ENCODE peak calls at places on chromosome 3, in seven cellular contexts. One of them, this sample, is unnamed.

GRCh38 chr3:24288538-24289236 is 206.0 kb downstream of the THRB start:
- DNase-seq in uterus: peak; percentile 43
- DNase-seq in foreskin melanocyte: no peak
- DNase-seq in kidney tubule cell: no peak
- DNase-seq in EL: no peak
- DNase-seq in NCI-H1092: no peak
- DNase-seq in HT1080: no peak
- DNase-seq in this sample: no peak

GRCh38 chr3:52827441-52827840 is 3.0 kb downstream of the ITIH4 start:
- DNase-seq in uterus: no peak
- DNase-seq in foreskin melanocyte: no peak
- DNase-seq in kidney tubule cell: peak; percentile 84
- DNase-seq in EL: peak; percentile 50
- DNase-seq in NCI-H1092: no peak
- DNase-seq in HT1080: peak; percentile 60
- DNase-seq in this sample: no peak

GRCh38 chr3:38151667-38152265 is 13.3 kb downstream of the MYD88 start:
- DNase-seq in uterus: no peak
- DNase-seq in foreskin melanocyte: no peak
- DNase-seq in kidney tubule cell: peak; percentile 90
- DNase-seq in EL: no peak
- DNase-seq in NCI-H1092: no peak
- DNase-seq in HT1080: peak; percentile 71
- DNase-seq in this sample: no peak

GRCh38 chr3:187957209-187957981 is 196.6 kb upstream of the LPP start:
- DNase-seq in uterus: no peak
- DNase-seq in foreskin melanocyte: no peak
- DNase-seq in kidney tubule cell: no peak
- DNase-seq in EL: no peak
- DNase-seq in NCI-H1092: no peak
- DNase-seq in HT1080: no peak
- DNase-seq in this sample: no peak

GRCh38 chr3:155766206-155766605 is 21.3 kb upstream of the PLCH1 start:
- DNase-seq in uterus: no peak
- DNase-seq in foreskin melanocyte: no peak
- DNase-seq in kidney tubule cell: peak; percentile 47
- DNase-seq in EL: no peak
- DNase-seq in NCI-H1092: no peak
- DNase-seq in HT1080: peak; percentile 60
- DNase-seq in this sample: no peak

GRCh38 chr3:81643721-81644120 is 117.7 kb downstream of the GBE1 start:
- DNase-seq in uterus: no peak
- DNase-seq in foreskin melanocyte: peak; percentile 8
- DNase-seq in kidney tubule cell: peak; percentile 14
- DNase-seq in EL: peak; percentile 24
- DNase-seq in NCI-H1092: peak; percentile 1
- DNase-seq in HT1080: peak; percentile 30
- DNase-seq in this sample: no peak

GRCh38 chr3:9045399-9045798 is 82.1 kb upstream of the RAD18 start:
- DNase-seq in uterus: no peak
- DNase-seq in foreskin melanocyte: no peak
- DNase-seq in kidney tubule cell: no peak
- DNase-seq in EL: no peak
- DNase-seq in NCI-H1092: no peak
- DNase-seq in HT1080: no peak
- DNase-seq in this sample: no peak

GRCh38 chr3:83633758-83634157 is 1325.0 kb upstream of the CADM2 start:
- DNase-seq in uterus: no peak
- DNase-seq in foreskin melanocyte: no peak
- DNase-seq in kidney tubule cell: no peak
- DNase-seq in EL: no peak
- DNase-seq in NCI-H1092: no peak
- DNase-seq in HT1080: no peak
- DNase-seq in this sample: no peak

GRCh38 chr3:97882975-97883598 is 61.3 kb downstream of the CRYBG3 start:
- DNase-seq in uterus: no peak
- DNase-seq in foreskin melanocyte: no peak
- DNase-seq in kidney tubule cell: peak; percentile 72
- DNase-seq in EL: peak; percentile 54
- DNase-seq in NCI-H1092: no peak
- DNase-seq in HT1080: peak; percentile 67
- DNase-seq in this sample: peak; percentile 45

GRCh38 chr3:129461022-129461421 is 21.0 kb downstream of the IFT122 start:
- DNase-seq in uterus: no peak
- DNase-seq in foreskin melanocyte: peak; percentile 94
- DNase-seq in kidney tubule cell: no peak
- DNase-seq in EL: peak; percentile 65
- DNase-seq in NCI-H1092: no peak
- DNase-seq in HT1080: peak; percentile 81
- DNase-seq in this sample: no peak

GRCh38 chr3:168455814-168456213 is 360.1 kb upstream of the GOLIM4 start:
- DNase-seq in uterus: no peak
- DNase-seq in foreskin melanocyte: no peak
- DNase-seq in kidney tubule cell: no peak
- DNase-seq in EL: no peak
- DNase-seq in NCI-H1092: no peak
- DNase-seq in HT1080: no peak
- DNase-seq in this sample: no peak

GRCh38 chr3:13318626-13319470 is 101.3 kb downstream of the NUP210 start:
- DNase-seq in uterus: no peak
- DNase-seq in foreskin melanocyte: no peak
- DNase-seq in kidney tubule cell: no peak
- DNase-seq in EL: no peak
- DNase-seq in NCI-H1092: no peak
- DNase-seq in HT1080: no peak
- DNase-seq in this sample: no peak

GRCh38 chr3:133937756-133938601 is 42.3 kb upstream of the RAB6B start:
- DNase-seq in uterus: no peak
- DNase-seq in foreskin melanocyte: no peak
- DNase-seq in kidney tubule cell: no peak
- DNase-seq in EL: no peak
- DNase-seq in NCI-H1092: no peak
- DNase-seq in HT1080: no peak
- DNase-seq in this sample: no peak

GRCh38 chr3:10164546-10165393 is at the start of gene IRAK2:
- DNase-seq in uterus: peak; percentile 71
- DNase-seq in foreskin melanocyte: no peak
- DNase-seq in kidney tubule cell: peak; percentile 67
- DNase-seq in EL: peak; percentile 70
- DNase-seq in NCI-H1092: no peak
- DNase-seq in HT1080: peak; percentile 47
- DNase-seq in this sample: peak; percentile 49

GRCh38 chr3:160695906-160696305 is 18.9 kb downstream of the ARL14 start:
- DNase-seq in uterus: no peak
- DNase-seq in foreskin melanocyte: peak; percentile 40
- DNase-seq in kidney tubule cell: no peak
- DNase-seq in EL: peak; percentile 69
- DNase-seq in NCI-H1092: no peak
- DNase-seq in HT1080: no peak
- DNase-seq in this sample: no peak

GRCh38 chr3:191238321-191238817 is 39.3 kb downstream of the OSTN start:
- DNase-seq in uterus: no peak
- DNase-seq in foreskin melanocyte: no peak
- DNase-seq in kidney tubule cell: no peak
- DNase-seq in EL: peak; percentile 76
- DNase-seq in NCI-H1092: no peak
- DNase-seq in HT1080: peak; percentile 56
- DNase-seq in this sample: no peak

GRCh38 chr3:80696280-80696679 is 928.5 kb upstream of the ROBO1 start:
- DNase-seq in uterus: no peak
- DNase-seq in foreskin melanocyte: no peak
- DNase-seq in kidney tubule cell: peak; percentile 81
- DNase-seq in EL: no peak
- DNase-seq in NCI-H1092: no peak
- DNase-seq in HT1080: no peak
- DNase-seq in this sample: no peak

GRCh38 chr3:76308541-76308940 is 523.2 kb upstream of the ZNF717 start:
- DNase-seq in uterus: no peak
- DNase-seq in foreskin melanocyte: no peak
- DNase-seq in kidney tubule cell: no peak
- DNase-seq in EL: no peak
- DNase-seq in NCI-H1092: no peak
- DNase-seq in HT1080: no peak
- DNase-seq in this sample: no peak

GRCh38 chr3:185164428-185165217 is 11.8 kb upstream of the C3orf70 start:
- DNase-seq in uterus: no peak
- DNase-seq in foreskin melanocyte: no peak
- DNase-seq in kidney tubule cell: no peak
- DNase-seq in EL: no peak
- DNase-seq in NCI-H1092: no peak
- DNase-seq in HT1080: no peak
- DNase-seq in this sample: no peak

GRCh38 chr3:127800508-127800907 is 21.8 kb downstream of the MGLL start:
- DNase-seq in uterus: no peak
- DNase-seq in foreskin melanocyte: no peak
- DNase-seq in kidney tubule cell: peak; percentile 74
- DNase-seq in EL: peak; percentile 55
- DNase-seq in NCI-H1092: no peak
- DNase-seq in HT1080: peak; percentile 92
- DNase-seq in this sample: no peak

GRCh38 chr3:195087321-195087720 is 183.6 kb downstream of the XXYLT1 start:
- DNase-seq in uterus: no peak
- DNase-seq in foreskin melanocyte: no peak
- DNase-seq in kidney tubule cell: no peak
- DNase-seq in EL: no peak
- DNase-seq in NCI-H1092: no peak
- DNase-seq in HT1080: no peak
- DNase-seq in this sample: no peak

GRCh38 chr3:70149714-70150113 is 150.2 kb downstream of the SAMMSON start:
- DNase-seq in uterus: no peak
- DNase-seq in foreskin melanocyte: no peak
- DNase-seq in kidney tubule cell: no peak
- DNase-seq in EL: no peak
- DNase-seq in NCI-H1092: no peak
- DNase-seq in HT1080: no peak
- DNase-seq in this sample: no peak

GRCh38 chr3:128190501-128190900 is 37.2 kb downstream of the EEFSEC start:
- DNase-seq in uterus: no peak
- DNase-seq in foreskin melanocyte: no peak
- DNase-seq in kidney tubule cell: peak; percentile 60
- DNase-seq in EL: peak; percentile 6
- DNase-seq in NCI-H1092: no peak
- DNase-seq in HT1080: peak; percentile 44
- DNase-seq in this sample: no peak

GRCh38 chr3:44862221-44862637 is 517 bp downstream of the TMEM42 start:
- DNase-seq in uterus: no peak
- DNase-seq in foreskin melanocyte: peak; percentile 11
- DNase-seq in kidney tubule cell: peak; percentile 40
- DNase-seq in EL: no peak
- DNase-seq in NCI-H1092: no peak
- DNase-seq in HT1080: no peak
- DNase-seq in this sample: peak; percentile 17

GRCh38 chr3:101976473-101976872 is 127.2 kb downstream of the NFKBIZ start:
- DNase-seq in uterus: no peak
- DNase-seq in foreskin melanocyte: peak; percentile 24
- DNase-seq in kidney tubule cell: no peak
- DNase-seq in EL: peak; percentile 8
- DNase-seq in NCI-H1092: no peak
- DNase-seq in HT1080: no peak
- DNase-seq in this sample: no peak

GRCh38 chr3:152413244-152413643 is 144.5 kb downstream of the MBNL1 start:
- DNase-seq in uterus: no peak
- DNase-seq in foreskin melanocyte: no peak
- DNase-seq in kidney tubule cell: no peak
- DNase-seq in EL: no peak
- DNase-seq in NCI-H1092: no peak
- DNase-seq in HT1080: no peak
- DNase-seq in this sample: no peak

GRCh38 chr3:112456147-112456546 is 43.1 kb downstream of the BTLA start:
- DNase-seq in uterus: no peak
- DNase-seq in foreskin melanocyte: no peak
- DNase-seq in kidney tubule cell: no peak
- DNase-seq in EL: no peak
- DNase-seq in NCI-H1092: no peak
- DNase-seq in HT1080: no peak
- DNase-seq in this sample: no peak

GRCh38 chr3:43512749-43513404 is 108.9 kb downstream of the ANO10 start:
- DNase-seq in uterus: no peak
- DNase-seq in foreskin melanocyte: no peak
- DNase-seq in kidney tubule cell: no peak
- DNase-seq in EL: peak; percentile 16
- DNase-seq in NCI-H1092: no peak
- DNase-seq in HT1080: peak; percentile 49
- DNase-seq in this sample: no peak

GRCh38 chr3:53303957-53304356 is 43.4 kb downstream of the DCP1A start:
- DNase-seq in uterus: no peak
- DNase-seq in foreskin melanocyte: peak; percentile 90
- DNase-seq in kidney tubule cell: no peak
- DNase-seq in EL: no peak
- DNase-seq in NCI-H1092: no peak
- DNase-seq in HT1080: no peak
- DNase-seq in this sample: no peak

GRCh38 chr3:61449327-61450040 is 111.9 kb upstream of the PTPRG start:
- DNase-seq in uterus: no peak
- DNase-seq in foreskin melanocyte: no peak
- DNase-seq in kidney tubule cell: no peak
- DNase-seq in EL: no peak
- DNase-seq in NCI-H1092: no peak
- DNase-seq in HT1080: no peak
- DNase-seq in this sample: no peak

GRCh38 chr3:123119802-123120201 is 53.0 kb downstream of the PDIA5 start:
- DNase-seq in uterus: no peak
- DNase-seq in foreskin melanocyte: no peak
- DNase-seq in kidney tubule cell: no peak
- DNase-seq in EL: peak; percentile 30
- DNase-seq in NCI-H1092: no peak
- DNase-seq in HT1080: no peak
- DNase-seq in this sample: no peak

GRCh38 chr3:99186016-99186415 is 284.5 kb upstream of the DCBLD2 start:
- DNase-seq in uterus: no peak
- DNase-seq in foreskin melanocyte: no peak
- DNase-seq in kidney tubule cell: no peak
- DNase-seq in EL: no peak
- DNase-seq in NCI-H1092: no peak
- DNase-seq in HT1080: no peak
- DNase-seq in this sample: no peak

GRCh38 chr3:187223799-187224198 is 26.5 kb downstream of the RTP1 start:
- DNase-seq in uterus: no peak
- DNase-seq in foreskin melanocyte: no peak
- DNase-seq in kidney tubule cell: peak; percentile 92
- DNase-seq in EL: peak; percentile 22
- DNase-seq in NCI-H1092: no peak
- DNase-seq in HT1080: peak; percentile 37
- DNase-seq in this sample: no peak